ENCODE peak calls at places on chromosome 18, in nine cellular contexts. One of them, this sample, is unnamed.

GRCh38 chr18:49161627-49162026 is 210.9 kb upstream of the SMAD7 start:
- DNase-seq in GM04504: no peak
- DNase-seq in stimulated activated CD8-positive, alpha-beta memory T cell treated with anti-CD3 and anti-CD28 coated beads, Interleukin-15, amount 100 ng/mL, for 24 hours: no peak
- DNase-seq in A549: no peak
- DNase-seq in NCI-H446 treated with DMSO at 0.1 percent for 48 hours: no peak
- DNase-seq in EL: peak; percentile 20
- DNase-seq in K562: no peak
- DNase-seq in NAMALWA: no peak
- DNase-seq in NCI-H1417: no peak
- DNase-seq in this sample: no peak

GRCh38 chr18:57660961-57661360 is 39.3 kb upstream of the NARS1 start:
- DNase-seq in GM04504: peak; percentile 3
- DNase-seq in stimulated activated CD8-positive, alpha-beta memory T cell treated with anti-CD3 and anti-CD28 coated beads, Interleukin-15, amount 100 ng/mL, for 24 hours: no peak
- DNase-seq in A549: no peak
- DNase-seq in NCI-H446 treated with DMSO at 0.1 percent for 48 hours: no peak
- DNase-seq in EL: peak; percentile 88
- DNase-seq in K562: peak; percentile 39
- DNase-seq in NAMALWA: no peak
- DNase-seq in NCI-H1417: no peak
- DNase-seq in this sample: no peak

GRCh38 chr18:9898792-9899549 is 13.2 kb downstream of the TXNDC2 start:
- DNase-seq in GM04504: no peak
- DNase-seq in stimulated activated CD8-positive, alpha-beta memory T cell treated with anti-CD3 and anti-CD28 coated beads, Interleukin-15, amount 100 ng/mL, for 24 hours: no peak
- DNase-seq in A549: no peak
- DNase-seq in NCI-H446 treated with DMSO at 0.1 percent for 48 hours: no peak
- DNase-seq in EL: peak; percentile 81
- DNase-seq in K562: peak; percentile 75
- DNase-seq in NAMALWA: no peak
- DNase-seq in NCI-H1417: peak; percentile 77
- DNase-seq in this sample: no peak

GRCh38 chr18:80108739-80109675 is at the start of gene ADNP2:
- DNase-seq in GM04504: peak; percentile 90
- DNase-seq in stimulated activated CD8-positive, alpha-beta memory T cell treated with anti-CD3 and anti-CD28 coated beads, Interleukin-15, amount 100 ng/mL, for 24 hours: peak; percentile 47
- DNase-seq in A549: peak; percentile 77
- DNase-seq in NCI-H446 treated with DMSO at 0.1 percent for 48 hours: peak; percentile 90
- DNase-seq in EL: peak; percentile 96
- DNase-seq in K562: peak; percentile 92
- DNase-seq in NAMALWA: peak; percentile 93
- DNase-seq in NCI-H1417: peak; percentile 66
- DNase-seq in this sample: peak; percentile 88

GRCh38 chr18:69152436-69152835 is 248.3 kb upstream of the DOK6 start:
- DNase-seq in GM04504: no peak
- DNase-seq in stimulated activated CD8-positive, alpha-beta memory T cell treated with anti-CD3 and anti-CD28 coated beads, Interleukin-15, amount 100 ng/mL, for 24 hours: no peak
- DNase-seq in A549: no peak
- DNase-seq in NCI-H446 treated with DMSO at 0.1 percent for 48 hours: peak; percentile 69
- DNase-seq in EL: no peak
- DNase-seq in K562: no peak
- DNase-seq in NAMALWA: no peak
- DNase-seq in NCI-H1417: no peak
- DNase-seq in this sample: no peak

GRCh38 chr18:58180738-58181353 is 136.8 kb downstream of the NEDD4L start:
- DNase-seq in GM04504: no peak
- DNase-seq in stimulated activated CD8-positive, alpha-beta memory T cell treated with anti-CD3 and anti-CD28 coated beads, Interleukin-15, amount 100 ng/mL, for 24 hours: peak; percentile 20
- DNase-seq in A549: peak; percentile 51
- DNase-seq in NCI-H446 treated with DMSO at 0.1 percent for 48 hours: no peak
- DNase-seq in EL: peak; percentile 57
- DNase-seq in K562: peak; percentile 61
- DNase-seq in NAMALWA: peak; percentile 88
- DNase-seq in NCI-H1417: peak; percentile 60
- DNase-seq in this sample: peak; percentile 45

GRCh38 chr18:78973357-78974083 is 6.1 kb upstream of the SALL3 start:
- DNase-seq in GM04504: no peak
- DNase-seq in stimulated activated CD8-positive, alpha-beta memory T cell treated with anti-CD3 and anti-CD28 coated beads, Interleukin-15, amount 100 ng/mL, for 24 hours: no peak
- DNase-seq in A549: no peak
- DNase-seq in NCI-H446 treated with DMSO at 0.1 percent for 48 hours: no peak
- DNase-seq in EL: no peak
- DNase-seq in K562: no peak
- DNase-seq in NAMALWA: no peak
- DNase-seq in NCI-H1417: no peak
- DNase-seq in this sample: no peak

GRCh38 chr18:33851546-33852078 is 273.6 kb downstream of the ASXL3 start:
- DNase-seq in GM04504: no peak
- DNase-seq in stimulated activated CD8-positive, alpha-beta memory T cell treated with anti-CD3 and anti-CD28 coated beads, Interleukin-15, amount 100 ng/mL, for 24 hours: no peak
- DNase-seq in A549: no peak
- DNase-seq in NCI-H446 treated with DMSO at 0.1 percent for 48 hours: no peak
- DNase-seq in EL: no peak
- DNase-seq in K562: no peak
- DNase-seq in NAMALWA: peak; percentile 55
- DNase-seq in NCI-H1417: no peak
- DNase-seq in this sample: no peak

GRCh38 chr18:77069931-77070330 is 62.7 kb downstream of the MBP start:
- DNase-seq in GM04504: no peak
- DNase-seq in stimulated activated CD8-positive, alpha-beta memory T cell treated with anti-CD3 and anti-CD28 coated beads, Interleukin-15, amount 100 ng/mL, for 24 hours: no peak
- DNase-seq in A549: no peak
- DNase-seq in NCI-H446 treated with DMSO at 0.1 percent for 48 hours: no peak
- DNase-seq in EL: no peak
- DNase-seq in K562: no peak
- DNase-seq in NAMALWA: no peak
- DNase-seq in NCI-H1417: no peak
- DNase-seq in this sample: no peak

GRCh38 chr18:36200354-36200771 is 13.1 kb downstream of the MOCOS start:
- DNase-seq in GM04504: no peak
- DNase-seq in stimulated activated CD8-positive, alpha-beta memory T cell treated with anti-CD3 and anti-CD28 coated beads, Interleukin-15, amount 100 ng/mL, for 24 hours: no peak
- DNase-seq in A549: no peak
- DNase-seq in NCI-H446 treated with DMSO at 0.1 percent for 48 hours: no peak
- DNase-seq in EL: no peak
- DNase-seq in K562: peak; percentile 86
- DNase-seq in NAMALWA: no peak
- DNase-seq in NCI-H1417: no peak
- DNase-seq in this sample: no peak

GRCh38 chr18:25230658-25231326 is 121.2 kb downstream of the ZNF521 start:
- DNase-seq in GM04504: peak; percentile 76
- DNase-seq in stimulated activated CD8-positive, alpha-beta memory T cell treated with anti-CD3 and anti-CD28 coated beads, Interleukin-15, amount 100 ng/mL, for 24 hours: no peak
- DNase-seq in A549: no peak
- DNase-seq in NCI-H446 treated with DMSO at 0.1 percent for 48 hours: peak; percentile 93
- DNase-seq in EL: peak; percentile 70
- DNase-seq in K562: no peak
- DNase-seq in NAMALWA: no peak
- DNase-seq in NCI-H1417: no peak
- DNase-seq in this sample: no peak

GRCh38 chr18:13502585-13502984 is 223.8 kb downstream of the FAM210A start:
- DNase-seq in GM04504: no peak
- DNase-seq in stimulated activated CD8-positive, alpha-beta memory T cell treated with anti-CD3 and anti-CD28 coated beads, Interleukin-15, amount 100 ng/mL, for 24 hours: no peak
- DNase-seq in A549: no peak
- DNase-seq in NCI-H446 treated with DMSO at 0.1 percent for 48 hours: no peak
- DNase-seq in EL: no peak
- DNase-seq in K562: no peak
- DNase-seq in NAMALWA: no peak
- DNase-seq in NCI-H1417: peak; percentile 7
- DNase-seq in this sample: no peak

GRCh38 chr18:41545091-41545888 is 409.7 kb upstream of the PIK3C3 start:
- DNase-seq in GM04504: no peak
- DNase-seq in stimulated activated CD8-positive, alpha-beta memory T cell treated with anti-CD3 and anti-CD28 coated beads, Interleukin-15, amount 100 ng/mL, for 24 hours: no peak
- DNase-seq in A549: no peak
- DNase-seq in NCI-H446 treated with DMSO at 0.1 percent for 48 hours: no peak
- DNase-seq in EL: no peak
- DNase-seq in K562: no peak
- DNase-seq in NAMALWA: no peak
- DNase-seq in NCI-H1417: no peak
- DNase-seq in this sample: no peak

GRCh38 chr18:55763298-55763697 is 175.3 kb upstream of the TCF4 start:
- DNase-seq in GM04504: no peak
- DNase-seq in stimulated activated CD8-positive, alpha-beta memory T cell treated with anti-CD3 and anti-CD28 coated beads, Interleukin-15, amount 100 ng/mL, for 24 hours: no peak
- DNase-seq in A549: peak; percentile 3
- DNase-seq in NCI-H446 treated with DMSO at 0.1 percent for 48 hours: no peak
- DNase-seq in EL: peak; percentile 73
- DNase-seq in K562: no peak
- DNase-seq in NAMALWA: no peak
- DNase-seq in NCI-H1417: no peak
- DNase-seq in this sample: no peak

GRCh38 chr18:2602844-2603243 is 31.5 kb downstream of the NDC80 start:
- DNase-seq in GM04504: no peak
- DNase-seq in stimulated activated CD8-positive, alpha-beta memory T cell treated with anti-CD3 and anti-CD28 coated beads, Interleukin-15, amount 100 ng/mL, for 24 hours: no peak
- DNase-seq in A549: no peak
- DNase-seq in NCI-H446 treated with DMSO at 0.1 percent for 48 hours: no peak
- DNase-seq in EL: no peak
- DNase-seq in K562: no peak
- DNase-seq in NAMALWA: no peak
- DNase-seq in NCI-H1417: no peak
- DNase-seq in this sample: no peak

GRCh38 chr18:58682429-58683069 is 11.3 kb downstream of the MALT1 start:
- DNase-seq in GM04504: peak; percentile 51
- DNase-seq in stimulated activated CD8-positive, alpha-beta memory T cell treated with anti-CD3 and anti-CD28 coated beads, Interleukin-15, amount 100 ng/mL, for 24 hours: no peak
- DNase-seq in A549: no peak
- DNase-seq in NCI-H446 treated with DMSO at 0.1 percent for 48 hours: peak; percentile 51
- DNase-seq in EL: peak; percentile 88
- DNase-seq in K562: no peak
- DNase-seq in NAMALWA: no peak
- DNase-seq in NCI-H1417: no peak
- DNase-seq in this sample: peak; percentile 13

GRCh38 chr18:79784965-79785770 is 12.6 kb upstream of the KCNG2 start:
- DNase-seq in GM04504: peak; percentile 9
- DNase-seq in stimulated activated CD8-positive, alpha-beta memory T cell treated with anti-CD3 and anti-CD28 coated beads, Interleukin-15, amount 100 ng/mL, for 24 hours: no peak
- DNase-seq in A549: no peak
- DNase-seq in NCI-H446 treated with DMSO at 0.1 percent for 48 hours: no peak
- DNase-seq in EL: no peak
- DNase-seq in K562: no peak
- DNase-seq in NAMALWA: no peak
- DNase-seq in NCI-H1417: no peak
- DNase-seq in this sample: no peak

GRCh38 chr18:48814490-48815181 is 136.1 kb downstream of the SMAD7 start:
- DNase-seq in GM04504: no peak
- DNase-seq in stimulated activated CD8-positive, alpha-beta memory T cell treated with anti-CD3 and anti-CD28 coated beads, Interleukin-15, amount 100 ng/mL, for 24 hours: no peak
- DNase-seq in A549: no peak
- DNase-seq in NCI-H446 treated with DMSO at 0.1 percent for 48 hours: no peak
- DNase-seq in EL: no peak
- DNase-seq in K562: no peak
- DNase-seq in NAMALWA: no peak
- DNase-seq in NCI-H1417: no peak
- DNase-seq in this sample: no peak

GRCh38 chr18:55587341-55588000 is 521 bp downstream of the TCF4 start:
- DNase-seq in GM04504: no peak
- DNase-seq in stimulated activated CD8-positive, alpha-beta memory T cell treated with anti-CD3 and anti-CD28 coated beads, Interleukin-15, amount 100 ng/mL, for 24 hours: no peak
- DNase-seq in A549: peak; percentile 9
- DNase-seq in NCI-H446 treated with DMSO at 0.1 percent for 48 hours: peak; percentile 45
- DNase-seq in EL: peak; percentile 45
- DNase-seq in K562: peak; percentile 44
- DNase-seq in NAMALWA: peak; percentile 65
- DNase-seq in NCI-H1417: peak; percentile 49
- DNase-seq in this sample: peak; percentile 11

GRCh38 chr18:51751901-51752300 is 554.4 kb upstream of the MEX3C start:
- DNase-seq in GM04504: no peak
- DNase-seq in stimulated activated CD8-positive, alpha-beta memory T cell treated with anti-CD3 and anti-CD28 coated beads, Interleukin-15, amount 100 ng/mL, for 24 hours: no peak
- DNase-seq in A549: no peak
- DNase-seq in NCI-H446 treated with DMSO at 0.1 percent for 48 hours: no peak
- DNase-seq in EL: no peak
- DNase-seq in K562: no peak
- DNase-seq in NAMALWA: no peak
- DNase-seq in NCI-H1417: no peak
- DNase-seq in this sample: no peak

GRCh38 chr18:68826111-68826510 is 28.2 kb downstream of the CCDC102B start:
- DNase-seq in GM04504: peak; percentile 41
- DNase-seq in stimulated activated CD8-positive, alpha-beta memory T cell treated with anti-CD3 and anti-CD28 coated beads, Interleukin-15, amount 100 ng/mL, for 24 hours: no peak
- DNase-seq in A549: no peak
- DNase-seq in NCI-H446 treated with DMSO at 0.1 percent for 48 hours: peak; percentile 17
- DNase-seq in EL: no peak
- DNase-seq in K562: no peak
- DNase-seq in NAMALWA: no peak
- DNase-seq in NCI-H1417: no peak
- DNase-seq in this sample: no peak

GRCh38 chr18:30016179-30016578 is 1026.4 kb downstream of the DSC3 start:
- DNase-seq in GM04504: no peak
- DNase-seq in stimulated activated CD8-positive, alpha-beta memory T cell treated with anti-CD3 and anti-CD28 coated beads, Interleukin-15, amount 100 ng/mL, for 24 hours: no peak
- DNase-seq in A549: no peak
- DNase-seq in NCI-H446 treated with DMSO at 0.1 percent for 48 hours: no peak
- DNase-seq in EL: peak; percentile 21
- DNase-seq in K562: no peak
- DNase-seq in NAMALWA: no peak
- DNase-seq in NCI-H1417: no peak
- DNase-seq in this sample: no peak

GRCh38 chr18:43049021-43049420 is 66.5 kb downstream of the RIT2 start:
- DNase-seq in GM04504: no peak
- DNase-seq in stimulated activated CD8-positive, alpha-beta memory T cell treated with anti-CD3 and anti-CD28 coated beads, Interleukin-15, amount 100 ng/mL, for 24 hours: no peak
- DNase-seq in A549: no peak
- DNase-seq in NCI-H446 treated with DMSO at 0.1 percent for 48 hours: no peak
- DNase-seq in EL: no peak
- DNase-seq in K562: no peak
- DNase-seq in NAMALWA: no peak
- DNase-seq in NCI-H1417: no peak
- DNase-seq in this sample: no peak

GRCh38 chr18:11005528-11005927 is 143.8 kb downstream of the PIEZO2 start:
- DNase-seq in GM04504: no peak
- DNase-seq in stimulated activated CD8-positive, alpha-beta memory T cell treated with anti-CD3 and anti-CD28 coated beads, Interleukin-15, amount 100 ng/mL, for 24 hours: no peak
- DNase-seq in A549: peak; percentile 4
- DNase-seq in NCI-H446 treated with DMSO at 0.1 percent for 48 hours: no peak
- DNase-seq in EL: peak; percentile 73
- DNase-seq in K562: no peak
- DNase-seq in NAMALWA: no peak
- DNase-seq in NCI-H1417: no peak
- DNase-seq in this sample: no peak

This sample was measured in HEK293T.